ENCODE peak calls at places on chromosomes 6 and 20, in five cellular contexts. C is right lobe of liver, A is T-cell, U is COR-L47, W is foreskin fibroblast. R is an unnamed sample.

GRCh38 chr6:14638932-14639875 is 521.6 kb downstream of the CD83 start:
- DNase-seq in C (no peak), A (no peak), U (peak), W (peak), R (no peak)

GRCh38 chr20:31967830-31968249 is at the start of gene XKR7:
- DNase-seq in C (no peak), A (no peak), U (peak), W (no peak), R (no peak)

GRCh38 chr6:106724848-106725247 is 95.5 kb downstream of the QRSL1 start:
- DNase-seq in C (no peak), A (no peak), U (no peak), W (no peak), R (no peak)

GRCh38 chr6:141562181-141562800 is 570.4 kb upstream of the GJE1 start:
- DNase-seq in C (peak), A (no peak), U (no peak), W (no peak), R (peak)

GRCh38 chr6:41428402-41428994 is 93.1 kb downstream of the NCR2 start:
- DNase-seq in C (no peak), A (no peak), U (no peak), W (no peak), R (no peak)

GRCh38 chr20:4893709-4894108 is 107.6 kb downstream of the SLC23A2 start:
- DNase-seq in C (no peak), A (no peak), U (no peak), W (no peak), R (no peak)

GRCh38 chr6:90187437-90188049 is 109.1 kb downstream of the BACH2 start:
- DNase-seq in C (no peak), A (no peak), U (no peak), W (no peak), R (no peak)

GRCh38 chr6:151690768-151691562 is 116.5 kb upstream of the ESR1 start:
- DNase-seq in C (no peak), A (no peak), U (no peak), W (peak), R (no peak)

GRCh38 chr20:58038123-58038654 is 190.3 kb downstream of the ANKRD60 start:
- DNase-seq in C (no peak), A (no peak), U (no peak), W (no peak), R (no peak)

GRCh38 chr20:43744121-43744520 is 17.3 kb upstream of the GTSF1L start:
- DNase-seq in C (no peak), A (no peak), U (no peak), W (peak), R (no peak)

GRCh38 chr20:52494244-52494643 is 302.7 kb upstream of the ZFP64 start:
- DNase-seq in C (no peak), A (no peak), U (no peak), W (peak), R (peak)

GRCh38 chr6:4220619-4221018 is 85.2 kb upstream of the ECI2 start:
- DNase-seq in C (no peak), A (no peak), U (no peak), W (peak), R (no peak)

GRCh38 chr6:146289816-146290588 is 253.6 kb upstream of the RAB32 start:
- DNase-seq in C (no peak), A (no peak), U (no peak), W (peak), R (no peak)

GRCh38 chr6:36139431-36139830 is 9.1 kb downstream of the MAPK13 start:
- DNase-seq in C (no peak), A (no peak), U (peak), W (no peak), R (no peak)

GRCh38 chr20:9480066-9480465 is 34.3 kb upstream of the LAMP5 start:
- DNase-seq in C (no peak), A (no peak), U (no peak), W (no peak), R (no peak)

GRCh38 chr20:60036346-60037119 is 78.3 kb downstream of the CDH26 start:
- DNase-seq in C (no peak), A (no peak), U (peak), W (no peak), R (no peak)

GRCh38 chr20:47886454-47887041 is 101.3 kb upstream of the SULF2 start:
- DNase-seq in C (peak), A (no peak), U (no peak), W (no peak), R (no peak)

GRCh38 chr6:70375882-70376281 is 37.4 kb upstream of the FAM135A start:
- DNase-seq in C (no peak), A (no peak), U (no peak), W (no peak), R (no peak)

GRCh38 chr6:123806561-123806960 is 2.9 kb downstream of the NKAIN2 start:
- DNase-seq in C (no peak), A (no peak), U (no peak), W (no peak), R (no peak)

GRCh38 chr6:16168858-16169257 is 40.0 kb downstream of the MYLIP start:
- DNase-seq in C (no peak), A (no peak), U (peak), W (peak), R (no peak)

GRCh38 chr6:42512498-42513042 is 51.3 kb upstream of the UBR2 start:
- DNase-seq in C (no peak), A (no peak), U (no peak), W (no peak), R (no peak)

R was measured in NCI-H460.